ENCODE peak calls at places on chromosomes 12 and 14, in four cellular contexts. C is NCI-H1092 treated with DMSO at 0.1 percent for 48 hours, L is amniotic stem cell, Z is K562. T is an unnamed sample.

GRCh38 chr14:94161979-94162378 is 12.1 kb upstream of the PPP4R4 start:
- DNase-seq in C (no peak), L (no peak), Z (no peak), T (no peak)

GRCh38 chr12:19129486-19130223 is at the start of gene PLEKHA5:
- DNase-seq in C (peak), L (no peak), Z (peak), T (peak)

GRCh38 chr12:104360988-104361707 is 57.6 kb downstream of the EID3 start:
- DNase-seq in C (no peak), L (no peak), Z (peak), T (no peak)

GRCh38 chr12:6949063-6949594 is 2.0 kb upstream of the PTPN6 start:
- DNase-seq in C (no peak), L (no peak), Z (no peak), T (no peak)

GRCh38 chr12:48781750-48782456 is 7.0 kb downstream of the ADCY6 start:
- DNase-seq in C (no peak), L (no peak), Z (no peak), T (no peak)

GRCh38 chr14:73153272-73153671 is 17.0 kb downstream of the PSEN1 start:
- DNase-seq in C (no peak), L (no peak), Z (no peak), T (no peak)

GRCh38 chr14:98919431-98919830 is 352.6 kb downstream of the BCL11B start:
- DNase-seq in C (no peak), L (no peak), Z (no peak), T (no peak)

GRCh38 chr12:30438526-30439120 is 257.0 kb downstream of the IPO8 start:
- DNase-seq in C (peak), L (no peak), Z (no peak), T (no peak)

GRCh38 chr14:87992720-87993484 is at the start of gene GALC:
- DNase-seq in C (peak), L (peak), Z (peak), T (peak)

GRCh38 chr14:22225526-22226133 is 363.4 kb downstream of the DAD1 start:
- DNase-seq in C (no peak), L (no peak), Z (no peak), T (no peak)

GRCh38 chr12:85283560-85283959 is 3.5 kb downstream of the ALX1 start:
- DNase-seq in C (no peak), L (no peak), Z (no peak), T (no peak)

GRCh38 chr14:105061428-105062047 is 3.7 kb downstream of the GPR132 start:
- DNase-seq in C (no peak), L (no peak), Z (peak), T (no peak)

GRCh38 chr14:75373616-75374015 is 54.2 kb upstream of the JDP2 start:
- DNase-seq in C (no peak), L (no peak), Z (no peak), T (no peak)

GRCh38 chr12:94289551-94290312 is 141.4 kb downstream of the PLXNC1 start:
- DNase-seq in C (no peak), L (no peak), Z (no peak), T (no peak)

GRCh38 chr12:30764251-30764650 is 9.5 kb upstream of the CAPRIN2 start:
- DNase-seq in C (peak), L (no peak), Z (no peak), T (peak)

T was measured in NCI-H748 treated with DMSO at 0.1 percent for 48 hours.